ENCODE peak calls at places on chromosomes 16 and 17, in five cellular contexts. H is retina; M is kidney glomerular epithelial cell; L is left colon; G is central memory CD4-positive, alpha-beta T cell. S is an unnamed sample.

GRCh38 chr16:57167951-57168350 is 17.9 kb downstream of the PSME3IP1 start:
- DNase-seq in M (peak), G (peak), H (no peak), L (no peak), S (peak)

GRCh38 chr17:17790673-17791464 is 45.9 kb downstream of the SREBF1 start:
- DNase-seq in L (no peak), M (no peak), H (peak), G (no peak), S (no peak)

GRCh38 chr16:9948933-9949332 is 233.3 kb downstream of the GRIN2A start:
- DNase-seq in H (no peak), M (no peak), L (no peak), G (no peak), S (no peak)

GRCh38 chr16:5490499-5490898 is 392.9 kb upstream of the EEF2KMT start:
- DNase-seq in L (peak), G (no peak), M (peak), H (peak), S (peak)

GRCh38 chr16:27729516-27730304 is 179.8 kb downstream of the KATNIP start:
- DNase-seq in H (no peak), L (no peak), M (no peak), G (no peak), S (no peak)

GRCh38 chr17:68033636-68034451 is 1.7 kb upstream of the KPNA2 start:
- DNase-seq in G (no peak), H (peak), L (no peak), M (peak), S (peak)

GRCh38 chr16:76676356-76676755 is 399.2 kb downstream of the CNTNAP4 start:
- DNase-seq in G (no peak), M (no peak), L (no peak), H (no peak), S (no peak)

GRCh38 chr16:20940864-20941634 is 40.5 kb downstream of the LYRM1 start:
- DNase-seq in M (no peak), L (no peak), G (no peak), H (no peak), S (no peak)

GRCh38 chr17:64236827-64237403 is 26.1 kb downstream of the TEX2 start:
- DNase-seq in L (no peak), H (peak), G (no peak), M (no peak), S (no peak)

GRCh38 chr17:73415782-73416181 is 104.0 kb upstream of the CDC42EP4 start:
- DNase-seq in L (no peak), G (no peak), H (no peak), M (no peak), S (no peak)

GRCh38 chr16:85731179-85731578 is 19.7 kb downstream of the C16orf74 start:
- DNase-seq in L (no peak), H (no peak), G (no peak), M (no peak), S (no peak)

GRCh38 chr16:30473231-30474061 is 904 bp downstream of the ITGAL start:
- DNase-seq in G (peak), M (no peak), H (no peak), L (no peak), S (no peak)